ENCODE peak calls at places on chromosomes 3 and 15, in eight cellular contexts. C, T, K, J, Y, Z, I and B are unnamed samples.

GRCh38 chr3:73801444-73801843 is 176.7 kb upstream of the PDZRN3 start:
- DNase-seq in I (no peak), J (no peak), K (no peak), C (no peak), Z (no peak), T (no peak), Y (no peak), B (no peak)

GRCh38 chr3:152402698-152403456 is 134.1 kb downstream of the MBNL1 start:
- DNase-seq in Z (no peak), J (no peak), Y (no peak), I (no peak), T (no peak), K (no peak), C (no peak), B (peak)

GRCh38 chr3:149771652-149772271 is 19.5 kb upstream of the COMMD2 start:
- DNase-seq in K (peak), I (peak), T (peak), J (peak), C (no peak), Y (peak), Z (peak), B (no peak)

GRCh38 chr15:69088300-69088965 is 72.0 kb upstream of the GLCE start:
- DNase-seq in C (no peak), J (no peak), Y (no peak), Z (no peak), T (no peak), I (no peak), K (no peak), B (no peak)

GRCh38 chr3:50126287-50127211 is 28.6 kb upstream of the SEMA3F start:
- DNase-seq in T (no peak), I (no peak), C (no peak), Z (no peak), J (peak), K (no peak), Y (peak), B (peak)

GRCh38 chr3:142866841-142867631 is 21.8 kb downstream of the PCOLCE2 start:
- DNase-seq in J (no peak), Z (no peak), C (no peak), I (no peak), K (no peak), Y (no peak), T (no peak), B (no peak)

GRCh38 chr15:24017470-24017869 is 330.4 kb upstream of the NDN start:
- DNase-seq in Z (no peak), I (no peak), Y (no peak), K (no peak), J (no peak), T (no peak), C (no peak), B (no peak)

GRCh38 chr3:167287308-167287707 is 92.8 kb downstream of the ZBBX start:
- DNase-seq in Z (no peak), K (no peak), Y (no peak), T (no peak), J (no peak), I (no peak), C (no peak), B (no peak)

GRCh38 chr15:92268900-92269299 is 124.8 kb upstream of the ST8SIA2 start:
- DNase-seq in J (no peak), Z (no peak), T (no peak), Y (no peak), I (no peak), C (no peak), K (no peak), B (no peak)

GRCh38 chr3:115113367-115113766 is 33.7 kb downstream of the ZBTB20 start:
- DNase-seq in I (no peak), K (no peak), J (no peak), T (no peak), Z (no peak), Y (peak), C (no peak), B (peak)

GRCh38 chr3:34882764-34883163 is 756.6 kb upstream of the ARPP21 start:
- DNase-seq in I (no peak), T (no peak), Y (peak), C (no peak), Z (no peak), K (no peak), J (no peak), B (no peak)

GRCh38 chr3:89571707-89572106 is 464.3 kb downstream of the EPHA3 start:
- DNase-seq in K (no peak), C (no peak), I (no peak), J (no peak), T (no peak), Y (no peak), Z (no peak), B (no peak)